ENCODE peak calls at places on chromosomes 5 and 9, in six cellular contexts. D is IMR-90, C is sigmoid colon, Q is esophagus muscularis mucosa, K is HCT116, I is heart left ventricle. V is an unnamed sample.

GRCh38 chr5:80569086-80569960 is 757 bp downstream of the ANKRD34B start:
- DNase-seq in Q (no peak), C (no peak), K (no peak), D (no peak), I (no peak), V (no peak)

GRCh38 chr5:126777257-126777973 is 479 bp downstream of the LMNB1 start:
- DNase-seq in I (peak; percentile 46), K (no peak), D (peak; percentile 61), C (peak; percentile 70), Q (no peak), V (peak; percentile 53)

GRCh38 chr5:71455427-71456361 is at the start of gene BDP1:
- DNase-seq in D (peak; percentile 93), I (peak; percentile 97), C (peak; percentile 97), K (peak; percentile 92), Q (peak; percentile 99), V (peak; percentile 96)

GRCh38 chr5:101009758-101010519 is 106.9 kb upstream of the ST8SIA4 start:
- DNase-seq in D (no peak), C (no peak), K (no peak), Q (no peak), I (no peak), V (no peak)

GRCh38 chr9:131960805-131961495 is 118.7 kb downstream of the MED27 start:
- DNase-seq in C (no peak), K (no peak), Q (no peak), I (no peak), D (no peak), V (no peak)

GRCh38 chr5:129356846-129357245 is 103.3 kb upstream of the ADAMTS19 start:
- DNase-seq in D (no peak), C (no peak), Q (no peak), I (no peak), K (no peak), V (no peak)

GRCh38 chr9:33170464-33171156 is 3.5 kb upstream of the B4GALT1 start:
- DNase-seq in K (peak; percentile 49), Q (no peak), C (peak; percentile 80), I (peak; percentile 77), D (no peak), V (peak; percentile 79)

GRCh38 chr5:64771736-64772135 is 3.0 kb downstream of the CWC27 start:
- DNase-seq in Q (no peak), I (no peak), C (no peak), K (no peak), D (no peak), V (no peak)

GRCh38 chr9:96219615-96220257 is 82.2 kb downstream of the HSD17B3 start:
- DNase-seq in C (peak; percentile 63), K (no peak), D (no peak), I (peak; percentile 52), Q (no peak), V (peak; percentile 37)

GRCh38 chr5:122183098-122183794 is 53.9 kb downstream of the ZNF474 start:
- DNase-seq in I (peak; percentile 85), Q (no peak), K (no peak), C (peak; percentile 82), D (peak; percentile 76), V (peak; percentile 28)

GRCh38 chr5:165361143-165361542 is 1855.7 kb downstream of the MAT2B start:
- DNase-seq in C (no peak), Q (no peak), D (no peak), K (no peak), I (no peak), V (no peak)

GRCh38 chr5:462051-462481 is 19.1 kb downstream of the EXOC3 start:
- DNase-seq in K (no peak), D (no peak), C (peak; percentile 33), I (no peak), Q (no peak), V (peak; percentile 2)

GRCh38 chr9:8766096-8766495 is 966.5 kb upstream of the DMAC1 start:
- DNase-seq in D (no peak), C (no peak), K (no peak), I (no peak), Q (no peak), V (no peak)
- TF ChIP-seq POLR2A in D (no peak), C (no peak), K (no peak), I (no peak), Q (no peak), V (no peak)

DNA sequence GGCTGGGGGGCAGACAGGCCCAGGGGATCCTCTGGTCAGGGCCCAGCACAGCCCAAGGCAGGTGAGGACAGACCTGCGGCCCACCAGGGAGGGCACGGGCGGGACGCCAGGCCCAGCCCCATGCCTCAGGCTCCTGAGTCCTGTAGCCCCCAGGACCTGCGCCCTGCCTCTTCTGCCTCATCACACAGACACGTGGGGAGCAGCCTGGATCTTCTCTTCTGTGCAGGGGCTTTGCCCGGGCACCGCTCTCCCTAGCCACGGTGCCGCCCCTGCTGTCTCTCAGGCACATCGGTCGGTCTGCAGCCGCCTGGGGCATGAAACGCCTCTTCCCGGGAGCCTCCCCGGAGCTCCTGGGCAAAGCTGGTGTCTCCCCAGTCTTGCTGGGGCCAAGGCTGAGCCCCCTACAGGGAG is 40.2 kb upstream of the EGFL7 start:
- DNase-seq in K (no peak), I (no peak), C (no peak), D (no peak), Q (no peak), V (no peak)
- H3K27ac ChIP-seq in K (no peak overlapping the region), I (no peak overlapping the region), C (no peak overlapping the region), D (no peak overlapping the region), Q (no peak overlapping the region), V (no peak overlapping the region)

GRCh38 chr5:172832383-172833315 is 1.4 kb upstream of the ERGIC1 start:
- DNase-seq in Q (no peak), I (no peak), D (no peak), C (no peak), K (no peak), V (peak; percentile 85)

GRCh38 chr5:172834570-172835245 is 657 bp downstream of the ERGIC1 start:
- DNase-seq in D (no peak), I (peak; percentile 42), C (peak; percentile 77), Q (no peak), K (no peak), V (peak; percentile 39)

GRCh38 chr5:172835246-172836030 is 1.4 kb downstream of the ERGIC1 start:
- DNase-seq in C (no peak), I (no peak), K (no peak), D (no peak), Q (no peak), V (no peak)

GRCh38 chr5:172833372-172833690 is 720 bp upstream of the ERGIC1 start:
- DNase-seq in D (no peak), Q (no peak), K (no peak), C (no peak), I (no peak), V (no peak)

DNA sequence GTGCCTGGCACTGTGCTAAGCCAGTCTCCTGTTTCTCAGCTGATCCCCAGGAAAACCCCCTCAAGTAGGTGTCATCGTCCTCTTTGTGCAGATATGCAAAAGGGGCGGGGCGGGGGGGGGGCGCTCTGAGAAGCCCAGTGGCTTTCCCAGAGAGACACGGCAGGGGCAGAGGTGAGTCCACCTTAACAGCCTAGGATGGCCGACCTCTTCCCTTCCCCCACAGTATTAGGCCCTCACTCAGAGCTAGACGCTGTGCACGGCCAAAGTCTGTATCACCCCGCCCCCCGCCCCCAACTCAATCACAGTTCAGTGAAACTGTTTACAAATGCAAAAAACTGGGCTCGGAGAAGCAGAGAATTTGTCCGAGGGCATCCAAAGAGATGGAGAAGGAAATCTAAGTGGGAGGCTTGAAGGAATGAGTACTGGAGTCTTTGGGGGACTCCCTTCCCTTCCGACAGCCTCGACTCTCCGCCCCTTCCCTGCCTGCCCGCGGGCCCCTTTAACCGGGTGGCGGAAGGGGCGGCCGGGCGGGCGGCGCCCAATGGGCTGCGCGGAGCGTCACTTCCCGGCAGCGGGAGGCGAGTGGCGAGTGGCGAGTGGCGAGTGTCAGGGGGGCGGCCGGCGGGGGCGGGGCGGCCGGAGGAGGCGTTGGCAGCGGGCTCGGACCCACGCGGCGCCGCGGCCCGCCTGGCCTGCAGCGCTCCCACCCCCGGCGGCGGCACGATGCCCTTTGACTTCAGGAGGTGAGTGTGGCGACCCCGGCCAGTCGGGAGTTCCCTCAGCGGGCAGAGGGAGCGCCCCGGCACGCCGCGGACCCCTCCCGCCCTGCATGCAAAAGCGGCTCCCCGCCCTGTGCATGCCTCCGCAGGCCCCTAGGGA is at the start of gene ERGIC1:
- DNase-seq in Q (no peak), C (peak; percentile 92), K (peak; percentile 39), D (peak; percentile 78), I (peak; percentile 90), V (peak; percentile 90)
- TF ChIP-seq POLR2A in Q (peak; percentile 59), C (peak; percentile 43), K (peak; percentile 43), D (peak; percentile 95), I (no peak), V (peak; percentile 64)

GRCh38 chr5:137357436-137357835 is 141.7 kb downstream of the SPOCK1 start:
- DNase-seq in K (no peak), Q (no peak), I (no peak), D (no peak), C (no peak), V (no peak)

GRCh38 chr5:137365126-137365865 is 133.8 kb downstream of the SPOCK1 start:
- DNase-seq in I (no peak), Q (no peak), C (no peak), K (no peak), D (no peak), V (no peak)

GRCh38 chr5:137360607-137361006 is 138.5 kb downstream of the SPOCK1 start:
- DNase-seq in D (no peak), C (no peak), Q (no peak), K (no peak), I (no peak), V (no peak)

GRCh38 chr5:137359941-137360340 is 139.2 kb downstream of the SPOCK1 start:
- DNase-seq in Q (no peak), K (no peak), C (no peak), D (no peak), I (no peak), V (no peak)

GRCh38 chr5:137361275-137361674 is 137.9 kb downstream of the SPOCK1 start:
- DNase-seq in K (no peak), Q (no peak), D (peak; percentile 65), C (no peak), I (no peak), V (no peak)
- H3K27ac ChIP-seq in K (no peak overlapping the region), Q (no peak overlapping the region), D (no peak overlapping the region), C (no peak overlapping the region), I (no peak overlapping the region), V (no peak overlapping the region)

DNA sequence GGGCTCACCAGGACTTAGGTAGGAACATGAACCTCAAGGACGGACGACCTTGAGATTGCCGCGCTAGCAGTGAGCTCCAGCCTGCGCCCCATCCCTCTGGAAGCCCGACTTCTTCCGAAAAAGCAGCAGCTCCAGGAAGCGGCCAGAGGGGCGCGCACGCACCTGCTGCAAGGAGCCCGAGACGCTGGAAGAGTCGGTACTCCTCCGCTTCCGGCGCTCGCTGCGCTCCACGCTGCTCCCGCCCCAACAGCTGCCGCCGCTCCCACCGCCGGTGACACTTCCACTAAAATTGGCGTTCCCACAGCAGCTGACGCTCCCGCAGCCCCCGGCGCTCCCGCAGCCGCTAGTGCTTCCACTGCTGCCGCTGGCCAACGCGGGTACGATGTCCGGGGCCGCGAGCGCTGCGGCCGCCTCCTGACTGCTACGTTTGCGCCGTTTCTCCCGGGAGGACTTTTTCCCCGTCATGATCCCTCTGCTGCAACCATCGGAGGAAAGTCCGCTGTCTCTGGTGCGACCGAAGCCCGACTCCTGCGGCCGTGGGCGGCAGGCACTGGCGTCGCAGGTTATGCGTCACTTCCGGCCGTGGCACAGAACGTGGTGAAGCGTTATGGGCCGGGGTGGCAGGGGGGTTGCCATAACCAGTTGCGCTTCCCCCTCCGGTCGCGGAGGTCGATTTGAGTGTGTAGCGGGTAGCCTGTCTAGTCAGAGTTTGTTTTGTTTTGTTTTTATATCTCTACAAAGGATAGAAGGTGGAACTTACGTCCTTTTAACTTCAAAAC is at the start of gene CAAP1:
- DNase-seq in K (peak; percentile 84), I (peak; percentile 96), C (peak; percentile 96), D (peak; percentile 92), Q (peak; percentile 97), V (peak; percentile 93)
- TF ChIP-seq POLR2A in K (peak; percentile 92), I (no peak), C (peak; percentile 69), D (peak; percentile 92), Q (peak; percentile 50), V (peak; percentile 91)